ENCODE peak calls at places on chromosome 22, in five cellular contexts. N, Z, O, C and W are unnamed samples. For H3K27me3, the result is how much of the 10 kb centered on the place peaks cover.

GRCh38 chr22:40407021-40407761 is 36.8 kb downstream of the SGSM3 start:
- DNase-seq in Z (no peak), C (no peak), O (no peak), N (no peak), W (no peak)

GRCh38 chr22:40009953-40010751 is 15.4 kb downstream of the FAM83F start:
- DNase-seq in Z (no peak), N (no peak), O (no peak), C (no peak), W (no peak)

GRCh38 chr22:21937821-21938070 is 14.9 kb downstream of the PPM1F start:
- DNase-seq in O (peak), N (no peak), C (no peak), Z (no peak), W (no peak)

GRCh38 chr22:31083377-31083768 is 2.3 kb downstream of the SMTN start:
- DNase-seq in C (no peak), N (no peak), O (no peak), Z (no peak), W (no peak)

GRCh38 chr22:39431821-39432251 is 25.0 kb upstream of the MGAT3 start:
- DNase-seq in N (no peak), C (peak), O (peak), Z (no peak), W (no peak)

GRCh38 chr22:50102946-50103345 is 13.1 kb downstream of the MOV10L1 start:
- DNase-seq in N (no peak), O (peak), Z (peak), C (no peak), W (peak)

GRCh38 chr22:16974298-16975084 is 33.5 kb downstream of the GAB4 start:
- DNase-seq in N (no peak), C (no peak), Z (no peak), O (no peak), W (no peak)

GRCh38 chr22:26461188-26461810 is 22.3 kb downstream of the HPS4 start:
- DNase-seq in C (peak), N (peak), O (peak), Z (peak), W (peak)

GRCh38 chr22:48515571-48516200 is 1312.0 kb downstream of the BRD1 start:
- DNase-seq in N (no peak), C (no peak), Z (no peak), O (no peak), W (no peak)

GRCh38 chr22:39997939-39998726 is 3.4 kb downstream of the FAM83F start:
- DNase-seq in N (peak), C (no peak), Z (peak), O (no peak), W (peak)

GRCh38 chr22:47100646-47101045 is 338.2 kb downstream of the TBC1D22A start:
- DNase-seq in O (no peak), C (no peak), Z (no peak), N (no peak), W (no peak)

GRCh38 chr22:39502789-39503464 is 837 bp downstream of the MIEF1 start:
- DNase-seq in Z (no peak), C (peak), O (peak), N (no peak), W (no peak)

GRCh38 chr22:50169181-50169759 is 1.3 kb upstream of the PANX2 start:
- DNase-seq in N (no peak), C (no peak), Z (no peak), O (peak), W (peak)

GRCh38 chr22:37716708-37717107 is 19.9 kb downstream of the TRIOBP start:
- DNase-seq in O (peak), C (no peak), Z (peak), N (no peak), W (no peak)

GRCh38 chr22:27892811-27893210 is 26.2 kb downstream of the PITPNB start:
- DNase-seq in O (no peak), C (no peak), N (no peak), Z (no peak), W (no peak)

GRCh38 chr22:37675930-37676571 is 615 bp downstream of the LGALS1 start:
- DNase-seq in Z (peak), C (peak), O (peak), N (no peak), W (peak)

GRCh38 chr22:32020117-32020516 is 22.9 kb upstream of the SLC5A1 start:
- DNase-seq in O (peak), C (peak), Z (peak), N (no peak), W (no peak)

GRCh38 chr22:20746466-20747189 is 27.3 kb upstream of the SERPIND1 start:
- DNase-seq in O (no peak), Z (no peak), C (no peak), N (no peak), W (no peak)

GRCh38 chr22:40347300-40347699 is 1.0 kb downstream of the ADSL start:
- DNase-seq in C (no peak), Z (no peak), O (no peak), N (no peak), W (no peak)

GRCh38 chr22:31106001-31106571 is 1.3 kb downstream of the SELENOM start:
- DNase-seq in N (no peak), C (no peak), Z (no peak), O (peak), W (no peak)

GRCh38 chr22:21076907-21077625 is 31.3 kb downstream of the LRRC74B start:
- DNase-seq in Z (no peak), O (no peak), N (no peak), C (no peak), W (no peak)

GRCh38 chr22:45335854-45336492 is 26.2 kb downstream of the FAM118A start:
- DNase-seq in N (no peak), C (no peak), Z (no peak), O (no peak), W (no peak)

GRCh38 chr22:45336971-45337431 is 27.3 kb downstream of the FAM118A start:
- DNase-seq in O (peak), C (peak), N (no peak), Z (no peak), W (no peak)

GRCh38 chr22:45334068-45334467 is 24.3 kb downstream of the FAM118A start:
- DNase-seq in O (peak), Z (no peak), N (no peak), C (no peak), W (no peak)

GRCh38 chr22:45335021-45335818 is 25.5 kb downstream of the FAM118A start:
- DNase-seq in Z (no peak), C (no peak), N (peak), O (peak), W (peak)

DNA sequence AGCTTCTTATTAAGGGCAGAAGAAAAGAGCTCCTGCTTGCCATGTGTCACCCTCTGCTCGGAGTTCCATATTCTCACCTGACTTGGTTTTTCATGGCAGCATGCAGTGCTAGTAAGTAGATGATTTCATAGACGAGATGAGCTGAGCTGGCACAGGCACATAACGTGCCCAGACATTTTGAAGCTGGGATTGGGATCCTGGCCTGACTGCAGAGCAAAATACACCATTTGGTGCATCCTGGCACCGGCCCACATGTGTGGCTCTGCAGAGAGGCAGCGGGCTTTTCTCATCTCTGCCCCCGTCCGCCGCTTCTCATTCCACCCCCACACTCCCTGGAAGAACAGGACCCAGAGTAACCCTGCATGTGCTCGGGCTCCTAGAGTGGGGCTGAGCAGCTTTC is 24.8 kb downstream of the FAM118A start:
- DNase-seq in O (no peak), Z (no peak), N (no peak), C (no peak), W (no peak)
- H3K27me3 ChIP-seq in O (under half), Z (under half), N (under half), C (under half), W (under half)

GRCh38 chr22:24230911-24231656 is 13.8 kb downstream of the GGT5 start:
- DNase-seq in Z (no peak), C (no peak), O (peak), N (peak), W (peak)
- H2AFZ ChIP-seq in Z (no peak), C (no peak), O (no peak), N (peak), W (peak)

GRCh38 chr22:29308791-29309262 is 2.4 kb downstream of the GAS2L1 start:
- DNase-seq in N (no peak), C (peak), O (peak), Z (peak), W (peak)
- TF ChIP-seq EZH2 in N (no peak), C (no peak), O (no peak), Z (no peak), W (no peak)

DNA sequence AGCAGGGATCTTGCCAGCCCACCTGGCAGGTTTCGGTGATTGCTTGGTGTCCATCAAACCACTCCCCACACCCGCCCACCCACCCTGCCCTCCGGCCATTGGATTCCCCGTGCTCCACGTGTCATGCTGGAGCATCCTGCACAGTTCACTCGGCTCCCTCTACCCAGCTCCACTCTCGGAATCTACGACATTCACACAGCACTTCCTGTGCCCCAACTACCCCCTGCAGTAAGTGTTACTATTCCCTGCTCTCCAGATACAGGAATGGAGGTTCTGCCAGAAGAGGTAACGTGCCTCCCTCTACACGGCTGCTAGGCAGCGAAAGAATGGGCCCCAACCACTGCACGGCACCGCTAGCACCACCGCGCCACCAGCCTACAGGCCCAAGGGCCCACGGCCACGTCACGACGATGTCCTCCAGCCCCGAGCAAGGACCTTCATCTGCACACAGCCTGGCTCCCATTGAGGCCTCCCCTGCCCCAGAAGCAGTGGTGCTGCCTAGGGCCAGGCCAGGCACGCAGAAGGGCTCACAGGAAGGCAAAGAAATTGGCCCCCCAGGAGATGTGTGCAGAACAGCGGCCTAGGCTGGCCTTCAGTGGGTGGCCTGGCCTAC is 27.6 kb downstream of the WNT7B start:
- DNase-seq in N (no peak), O (no peak), C (no peak), Z (no peak), W (no peak)
- H3K27me3 ChIP-seq in N (under half), O (under half), C (under half), Z (under half), W (under half)

GRCh38 chr22:44153705-44154104 is 27.0 kb upstream of the PARVG start:
- DNase-seq in O (no peak), Z (no peak), C (no peak), N (no peak), W (no peak)

GRCh38 chr22:44155115-44155514 is 25.6 kb upstream of the PARVG start:
- DNase-seq in O (no peak), Z (no peak), C (no peak), N (no peak), W (no peak)

GRCh38 chr22:44154431-44154942 is 26.2 kb upstream of the PARVG start:
- DNase-seq in N (no peak), O (no peak), C (peak), Z (no peak), W (no peak)

GRCh38 chr22:44147821-44148574 is 32.7 kb upstream of the PARVG start:
- DNase-seq in C (peak), O (peak), Z (no peak), N (peak), W (peak)

DNA sequence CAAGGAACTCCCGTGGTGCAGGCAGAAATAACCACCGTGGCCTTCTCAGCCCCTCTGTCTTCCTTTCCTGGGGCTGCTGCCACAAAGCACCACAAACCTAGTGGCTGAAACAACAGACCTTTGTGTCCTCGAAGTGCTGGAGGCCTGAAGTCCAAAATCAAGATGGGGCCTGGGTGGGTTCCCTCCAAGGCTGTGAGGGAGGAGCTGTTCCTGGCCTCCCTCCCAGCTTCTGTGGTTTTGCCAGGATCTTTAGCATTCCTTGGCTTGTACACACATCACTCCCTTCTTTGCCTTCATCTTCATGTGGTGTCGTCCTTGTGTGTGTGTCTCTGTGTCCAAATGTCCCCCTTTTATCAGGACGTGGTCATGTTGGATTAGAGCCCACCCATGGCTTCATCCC is 29.1 kb upstream of the PARVG start:
- DNase-seq in C (peak), O (peak), Z (peak), N (no peak), W (no peak)
- H2AFZ ChIP-seq in C (peak), O (no peak), Z (no peak), N (no peak), W (no peak)